ENCODE peak calls at places on chromosomes 5 and 9, in five cellular contexts. One of them, this sample, is unnamed.

GRCh38 chr9:132078369-132079356 is 1.0 kb downstream of the MED27 start:
- DNase-seq in H9: no peak
- DNase-seq in mesenchymal stem cell: peak
- DNase-seq in H1: no peak
- DNase-seq in trophoblast cell: no peak
- DNase-seq in this sample: no peak

GRCh38 chr5:71873202-71873601 is 154.1 kb downstream of the CARTPT start:
- DNase-seq in H9: no peak
- DNase-seq in mesenchymal stem cell: no peak
- DNase-seq in H1: no peak
- DNase-seq in trophoblast cell: no peak
- DNase-seq in this sample: no peak

GRCh38 chr5:136356747-136357469 is 8.4 kb downstream of the TRPC7 start:
- DNase-seq in H9: no peak
- DNase-seq in mesenchymal stem cell: no peak
- DNase-seq in H1: no peak
- DNase-seq in trophoblast cell: no peak
- DNase-seq in this sample: no peak

GRCh38 chr9:86097510-86098224 is 1.7 kb downstream of the GOLM1 start:
- DNase-seq in H9: no peak
- DNase-seq in mesenchymal stem cell: no peak
- DNase-seq in H1: no peak
- DNase-seq in trophoblast cell: no peak
- DNase-seq in this sample: no peak

GRCh38 chr5:157076558-157076957 is 17.6 kb upstream of the HAVCR1 start:
- DNase-seq in H9: no peak
- DNase-seq in mesenchymal stem cell: peak
- DNase-seq in H1: no peak
- DNase-seq in trophoblast cell: no peak
- DNase-seq in this sample: no peak

GRCh38 chr5:141743652-141744333 is 61.8 kb upstream of the ARAP3 start:
- DNase-seq in H9: no peak
- DNase-seq in mesenchymal stem cell: no peak
- DNase-seq in H1: no peak
- DNase-seq in trophoblast cell: no peak
- DNase-seq in this sample: no peak

GRCh38 chr5:134462047-134462575 is 50.4 kb upstream of the CDKN2AIPNL start:
- DNase-seq in H9: no peak
- DNase-seq in mesenchymal stem cell: no peak
- DNase-seq in H1: no peak
- DNase-seq in trophoblast cell: no peak
- DNase-seq in this sample: no peak

GRCh38 chr5:103243665-103244064 is 14.9 kb upstream of the MACIR start:
- DNase-seq in H9: no peak
- DNase-seq in mesenchymal stem cell: no peak
- DNase-seq in H1: no peak
- DNase-seq in trophoblast cell: no peak
- DNase-seq in this sample: no peak

GRCh38 chr9:36551129-36551528 is 21.6 kb upstream of the MELK start:
- DNase-seq in H9: no peak
- DNase-seq in mesenchymal stem cell: no peak
- DNase-seq in H1: no peak
- DNase-seq in trophoblast cell: no peak
- DNase-seq in this sample: no peak

GRCh38 chr9:95605826-95606555 is 89.2 kb upstream of the PTCH1 start:
- DNase-seq in H9: no peak
- DNase-seq in mesenchymal stem cell: peak
- DNase-seq in H1: no peak
- DNase-seq in trophoblast cell: no peak
- DNase-seq in this sample: peak

GRCh38 chr5:72152506-72152905 is 45.2 kb downstream of the MAP1B start:
- DNase-seq in H9: no peak
- DNase-seq in mesenchymal stem cell: peak
- DNase-seq in H1: no peak
- DNase-seq in trophoblast cell: no peak
- DNase-seq in this sample: no peak

GRCh38 chr9:133458643-133459312 is 1.0 kb upstream of the CACFD1 start:
- DNase-seq in H9: no peak
- DNase-seq in mesenchymal stem cell: no peak
- DNase-seq in H1: no peak
- DNase-seq in trophoblast cell: no peak
- DNase-seq in this sample: no peak

GRCh38 chr5:67347821-67348220 is 151.2 kb upstream of the CD180 start:
- DNase-seq in H9: no peak
- DNase-seq in mesenchymal stem cell: no peak
- DNase-seq in H1: no peak
- DNase-seq in trophoblast cell: no peak
- DNase-seq in this sample: no peak

GRCh38 chr5:32866138-32866537 is 155.0 kb downstream of the NPR3 start:
- DNase-seq in H9: no peak
- DNase-seq in mesenchymal stem cell: no peak
- DNase-seq in H1: no peak
- DNase-seq in trophoblast cell: no peak
- DNase-seq in this sample: no peak

GRCh38 chr5:169190860-169191259 is 110.1 kb downstream of the SLIT3 start:
- DNase-seq in H9: no peak
- DNase-seq in mesenchymal stem cell: no peak
- DNase-seq in H1: no peak
- DNase-seq in trophoblast cell: no peak
- DNase-seq in this sample: no peak

GRCh38 chr9:116453785-116454184 is 233.3 kb upstream of the TRIM32 start:
- DNase-seq in H9: no peak
- DNase-seq in mesenchymal stem cell: no peak
- DNase-seq in H1: no peak
- DNase-seq in trophoblast cell: no peak
- DNase-seq in this sample: no peak

GRCh38 chr5:6819521-6819920 is 106.3 kb downstream of the TENT4A start:
- DNase-seq in H9: no peak
- DNase-seq in mesenchymal stem cell: no peak
- DNase-seq in H1: no peak
- DNase-seq in trophoblast cell: no peak
- DNase-seq in this sample: peak

GRCh38 chr9:69174645-69175487 is 789 bp downstream of the TJP2 start:
- DNase-seq in H9: peak
- DNase-seq in mesenchymal stem cell: peak
- DNase-seq in H1: no peak
- DNase-seq in trophoblast cell: peak
- DNase-seq in this sample: no peak
- H3K23ac ChIP-seq in H9: no peak
- H3K23ac ChIP-seq in mesenchymal stem cell: peak
- H3K23ac ChIP-seq in H1: no peak
- H3K23ac ChIP-seq in trophoblast cell: no peak
- H3K23ac ChIP-seq in this sample: no peak

GRCh38 chr9:14326264-14326826 is 12.4 kb upstream of the NFIB start:
- DNase-seq in H9: no peak
- DNase-seq in mesenchymal stem cell: peak
- DNase-seq in H1: no peak
- DNase-seq in trophoblast cell: no peak
- DNase-seq in this sample: no peak
- H3K4me2 ChIP-seq in H9: no peak
- H3K4me2 ChIP-seq in mesenchymal stem cell: no peak
- H3K4me2 ChIP-seq in H1: no peak
- H3K4me2 ChIP-seq in trophoblast cell: no peak
- H3K4me2 ChIP-seq in this sample: no peak

GRCh38 chr5:131932235-131932634 is 13.2 kb downstream of the MEIKIN start:
- DNase-seq in H9: peak
- DNase-seq in mesenchymal stem cell: no peak
- DNase-seq in H1: no peak
- DNase-seq in trophoblast cell: no peak
- DNase-seq in this sample: no peak
- H2BK12ac ChIP-seq in H9: no peak
- H2BK12ac ChIP-seq in mesenchymal stem cell: no peak
- H2BK12ac ChIP-seq in H1: no peak
- H2BK12ac ChIP-seq in trophoblast cell: no peak
- H2BK12ac ChIP-seq in this sample: no peak

GRCh38 chr5:335740-336038 is 14.2 kb downstream of the AHRR start:
- DNase-seq in H9: no peak
- DNase-seq in mesenchymal stem cell: no peak
- DNase-seq in H1: no peak
- DNase-seq in trophoblast cell: no peak
- DNase-seq in this sample: no peak

GRCh38 chr5:332843-333242 is 11.3 kb downstream of the AHRR start:
- DNase-seq in H9: no peak
- DNase-seq in mesenchymal stem cell: no peak
- DNase-seq in H1: no peak
- DNase-seq in trophoblast cell: no peak
- DNase-seq in this sample: no peak

GRCh38 chr5:333945-334344 is 12.4 kb downstream of the AHRR start:
- DNase-seq in H9: no peak
- DNase-seq in mesenchymal stem cell: no peak
- DNase-seq in H1: no peak
- DNase-seq in trophoblast cell: no peak
- DNase-seq in this sample: no peak

GRCh38 chr5:337565-338130 is 16.1 kb downstream of the AHRR start:
- DNase-seq in H9: peak
- DNase-seq in mesenchymal stem cell: peak
- DNase-seq in H1: no peak
- DNase-seq in trophoblast cell: peak
- DNase-seq in this sample: no peak

DNA sequence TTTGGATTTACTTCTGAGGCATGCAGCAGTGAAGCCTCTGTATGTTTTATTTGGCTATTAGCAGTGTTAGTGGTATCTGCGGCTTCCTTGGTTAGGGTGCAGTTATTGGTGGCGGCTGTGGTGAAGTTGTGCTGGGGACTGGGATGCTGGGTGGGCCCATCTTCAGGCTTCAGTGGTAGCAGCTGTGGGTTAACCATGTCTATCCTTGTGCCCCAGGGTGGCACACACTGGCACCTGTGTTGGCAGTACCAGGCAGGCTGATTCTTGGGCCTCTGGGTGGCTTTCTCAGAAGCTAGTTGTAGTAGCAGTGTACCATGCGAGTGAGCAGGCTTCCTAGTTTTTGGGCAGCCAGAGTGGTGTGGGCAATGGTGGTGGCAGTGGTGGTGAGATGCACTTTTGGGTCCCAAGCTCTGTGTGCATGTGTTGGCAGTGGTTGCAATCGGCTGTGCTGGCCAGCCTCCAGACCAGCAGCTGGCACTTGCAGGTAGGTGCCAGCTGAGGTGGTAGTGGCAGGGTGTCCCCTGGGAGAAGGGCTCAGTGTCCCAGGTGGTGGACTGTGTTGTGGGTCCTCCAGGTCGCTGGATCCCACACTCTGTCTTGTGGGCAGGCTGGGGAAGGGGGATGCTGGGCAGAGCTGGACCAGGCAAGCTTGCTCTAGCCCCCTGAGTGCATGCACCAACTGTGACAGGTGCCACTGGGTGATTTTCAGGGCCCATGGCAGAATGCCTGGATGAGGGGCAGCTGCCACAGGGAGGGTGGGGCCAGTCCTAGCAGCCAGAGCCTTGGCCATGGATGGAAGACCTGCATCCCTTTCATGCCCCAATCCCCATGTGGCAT is 13.6 kb downstream of the AHRR start:
- DNase-seq in H9: no peak
- DNase-seq in mesenchymal stem cell: no peak
- DNase-seq in H1: no peak
- DNase-seq in trophoblast cell: no peak
- DNase-seq in this sample: no peak
- H3K23ac ChIP-seq in H9: no peak
- H3K23ac ChIP-seq in mesenchymal stem cell: no peak
- H3K23ac ChIP-seq in H1: no peak
- H3K23ac ChIP-seq in trophoblast cell: no peak
- H3K23ac ChIP-seq in this sample: peak

GRCh38 chr5:110323357-110323756 is 403.1 kb downstream of the TMEM232 start:
- DNase-seq in H9: no peak
- DNase-seq in mesenchymal stem cell: no peak
- DNase-seq in H1: no peak
- DNase-seq in trophoblast cell: no peak
- DNase-seq in this sample: no peak
- H3K4me2 ChIP-seq in H9: no peak
- H3K4me2 ChIP-seq in mesenchymal stem cell: no peak
- H3K4me2 ChIP-seq in H1: no peak
- H3K4me2 ChIP-seq in trophoblast cell: no peak
- H3K4me2 ChIP-seq in this sample: no peak

GRCh38 chr5:160792732-160793454 is 59.1 kb downstream of the ATP10B start:
- DNase-seq in H9: no peak
- DNase-seq in mesenchymal stem cell: no peak
- DNase-seq in H1: no peak
- DNase-seq in trophoblast cell: no peak
- DNase-seq in this sample: no peak

GRCh38 chr5:160792281-160792680 is 59.7 kb downstream of the ATP10B start:
- DNase-seq in H9: no peak
- DNase-seq in mesenchymal stem cell: no peak
- DNase-seq in H1: no peak
- DNase-seq in trophoblast cell: no peak
- DNase-seq in this sample: no peak

GRCh38 chr5:160789219-160789820 is 62.7 kb downstream of the ATP10B start:
- DNase-seq in H9: no peak
- DNase-seq in mesenchymal stem cell: no peak
- DNase-seq in H1: no peak
- DNase-seq in trophoblast cell: no peak
- DNase-seq in this sample: no peak

GRCh38 chr5:160787247-160787646 is 64.8 kb downstream of the ATP10B start:
- DNase-seq in H9: peak
- DNase-seq in mesenchymal stem cell: no peak
- DNase-seq in H1: peak
- DNase-seq in trophoblast cell: no peak
- DNase-seq in this sample: no peak
- H2BK12ac ChIP-seq in H9: no peak
- H2BK12ac ChIP-seq in mesenchymal stem cell: no peak
- H2BK12ac ChIP-seq in H1: no peak
- H2BK12ac ChIP-seq in trophoblast cell: no peak
- H2BK12ac ChIP-seq in this sample: no peak

GRCh38 chr5:57845025-57845424 is 362.4 kb upstream of the ACTBL2 start:
- DNase-seq in H9: no peak
- DNase-seq in mesenchymal stem cell: no peak
- DNase-seq in H1: no peak
- DNase-seq in trophoblast cell: no peak
- DNase-seq in this sample: no peak
- H3K23ac ChIP-seq in H9: no peak
- H3K23ac ChIP-seq in mesenchymal stem cell: no peak
- H3K23ac ChIP-seq in H1: no peak
- H3K23ac ChIP-seq in trophoblast cell: no peak
- H3K23ac ChIP-seq in this sample: no peak

DNA sequence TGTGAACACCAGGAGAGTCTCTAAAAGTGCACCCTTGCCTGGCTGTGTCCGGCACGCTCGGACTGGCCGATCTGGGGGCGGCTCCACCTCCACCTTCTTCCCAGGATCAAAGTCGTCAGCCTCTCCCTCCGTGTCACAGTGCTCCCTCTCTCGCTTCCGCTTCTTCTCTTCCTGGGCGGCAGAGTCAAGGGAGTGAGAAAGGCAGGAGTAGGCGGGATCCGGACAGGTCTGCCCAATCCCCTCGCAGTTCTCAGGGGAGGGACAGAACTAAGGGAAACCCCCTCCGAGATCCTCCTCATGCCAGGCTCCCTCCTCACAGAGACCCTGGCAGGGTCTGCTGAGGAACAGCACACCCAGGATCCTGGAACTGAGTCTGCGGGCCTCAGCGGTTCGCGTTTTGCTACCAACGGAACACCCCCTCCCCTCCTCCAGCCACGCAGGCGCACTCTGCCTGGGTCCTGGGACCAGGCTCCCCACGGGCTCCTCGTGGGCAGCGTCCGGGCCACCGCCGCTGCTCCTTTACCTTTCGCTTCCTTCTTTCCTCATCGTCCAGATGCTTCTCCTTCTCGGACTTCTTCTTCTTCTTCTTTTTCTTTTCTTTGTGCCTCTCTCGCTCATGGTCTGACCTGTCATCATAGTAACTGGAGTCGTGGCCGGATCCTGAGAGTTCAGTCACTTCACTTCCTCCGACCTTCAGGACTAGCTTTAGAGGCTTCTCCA is 1.3 kb downstream of the BRD9 start:
- DNase-seq in H9: peak
- DNase-seq in mesenchymal stem cell: peak
- DNase-seq in H1: no peak
- DNase-seq in trophoblast cell: no peak
- DNase-seq in this sample: no peak
- H3K4me2 ChIP-seq in H9: peak
- H3K4me2 ChIP-seq in mesenchymal stem cell: peak
- H3K4me2 ChIP-seq in H1: peak
- H3K4me2 ChIP-seq in trophoblast cell: peak
- H3K4me2 ChIP-seq in this sample: peak

This sample was measured in neuronal stem cell.